ENCODE peak calls at places on chromosomes 3 and 15, in six cellular contexts. One of them, this sample, is unnamed.

GRCh38 chr3:35184775-35185174 is 454.6 kb upstream of the ARPP21 start:
- DNase-seq in GM12878: no peak
- DNase-seq in H1: no peak
- DNase-seq in HepG2: no peak
- DNase-seq in K562: no peak
- DNase-seq in HCT116: no peak
- DNase-seq in this sample: no peak

GRCh38 chr3:194112120-194113106 is 23.5 kb upstream of the HES1 start:
- DNase-seq in HepG2: peak
- DNase-seq in GM12878: no peak
- DNase-seq in H1: no peak
- DNase-seq in HCT116: no peak
- DNase-seq in K562: no peak
- DNase-seq in this sample: no peak

GRCh38 chr3:132231633-132232032 is 85.6 kb upstream of the ACP3 start:
- DNase-seq in HepG2: no peak
- DNase-seq in HCT116: peak
- DNase-seq in GM12878: no peak
- DNase-seq in H1: no peak
- DNase-seq in K562: no peak
- DNase-seq in this sample: no peak

GRCh38 chr15:48021336-48022086 is 99.3 kb upstream of the SLC24A5 start:
- DNase-seq in GM12878: no peak
- DNase-seq in HepG2: no peak
- DNase-seq in K562: no peak
- DNase-seq in H1: no peak
- DNase-seq in HCT116: no peak
- DNase-seq in this sample: no peak

GRCh38 chr15:78396976-78397375 is 41.0 kb upstream of the IREB2 start:
- DNase-seq in GM12878: no peak
- DNase-seq in HCT116: no peak
- DNase-seq in K562: peak
- DNase-seq in HepG2: peak
- DNase-seq in H1: peak
- DNase-seq in this sample: no peak

GRCh38 chr3:55899887-55900286 is 412.8 kb upstream of the WNT5A start:
- DNase-seq in HCT116: no peak
- DNase-seq in K562: peak
- DNase-seq in GM12878: no peak
- DNase-seq in HepG2: peak
- DNase-seq in H1: no peak
- DNase-seq in this sample: peak

GRCh38 chr15:35206060-35206675 is 121.1 kb upstream of the NANOGP8 start:
- DNase-seq in HepG2: peak
- DNase-seq in K562: peak
- DNase-seq in GM12878: no peak
- DNase-seq in H1: peak
- DNase-seq in HCT116: peak
- DNase-seq in this sample: no peak

GRCh38 chr3:125967156-125967555 is 1.8 kb upstream of the ROPN1B start:
- DNase-seq in HCT116: no peak
- DNase-seq in GM12878: no peak
- DNase-seq in K562: no peak
- DNase-seq in H1: no peak
- DNase-seq in HepG2: no peak
- DNase-seq in this sample: no peak

GRCh38 chr3:36635731-36636130 is 128.6 kb downstream of the DCLK3 start:
- DNase-seq in GM12878: no peak
- DNase-seq in HCT116: no peak
- DNase-seq in H1: no peak
- DNase-seq in K562: no peak
- DNase-seq in HepG2: no peak
- DNase-seq in this sample: no peak

GRCh38 chr15:73082719-73083275 is 30.5 kb downstream of the NEO1 start:
- DNase-seq in GM12878: no peak
- DNase-seq in K562: no peak
- DNase-seq in HepG2: no peak
- DNase-seq in H1: no peak
- DNase-seq in HCT116: no peak
- DNase-seq in this sample: no peak

GRCh38 chr3:186286114-186286513 is 75.9 kb downstream of the DGKG start:
- DNase-seq in H1: no peak
- DNase-seq in HCT116: no peak
- DNase-seq in K562: no peak
- DNase-seq in GM12878: no peak
- DNase-seq in HepG2: no peak
- DNase-seq in this sample: no peak

GRCh38 chr3:133479895-133480669 is 80.2 kb downstream of the BFSP2 start:
- DNase-seq in HCT116: peak
- DNase-seq in GM12878: peak
- DNase-seq in K562: no peak
- DNase-seq in H1: no peak
- DNase-seq in HepG2: peak
- DNase-seq in this sample: no peak

GRCh38 chr3:187974857-187975257 is 179.1 kb upstream of the LPP start:
- DNase-seq in GM12878: no peak
- DNase-seq in HCT116: no peak
- DNase-seq in HepG2: no peak
- DNase-seq in K562: no peak
- DNase-seq in H1: no peak
- DNase-seq in this sample: no peak

GRCh38 chr3:195458188-195458800 is 15.5 kb upstream of the ACAP2 start:
- DNase-seq in GM12878: no peak
- DNase-seq in K562: peak
- DNase-seq in HepG2: no peak
- DNase-seq in HCT116: no peak
- DNase-seq in H1: no peak
- DNase-seq in this sample: no peak

GRCh38 chr3:120567370-120568197 is 28.6 kb upstream of the NDUFB4 start:
- DNase-seq in HepG2: peak
- DNase-seq in K562: no peak
- DNase-seq in GM12878: no peak
- DNase-seq in H1: no peak
- DNase-seq in HCT116: no peak
- DNase-seq in this sample: no peak

GRCh38 chr3:140753865-140754754 is 76.2 kb downstream of the TRIM42 start:
- DNase-seq in GM12878: peak
- DNase-seq in H1: no peak
- DNase-seq in K562: no peak
- DNase-seq in HepG2: no peak
- DNase-seq in HCT116: no peak
- DNase-seq in this sample: no peak

GRCh38 chr3:8386221-8386620 is 115.4 kb upstream of the LMCD1 start:
- DNase-seq in HepG2: no peak
- DNase-seq in K562: no peak
- DNase-seq in HCT116: no peak
- DNase-seq in GM12878: no peak
- DNase-seq in H1: no peak
- DNase-seq in this sample: no peak

GRCh38 chr3:196144383-196145105 is 62.7 kb upstream of the TFRC start:
- DNase-seq in H1: no peak
- DNase-seq in HCT116: no peak
- DNase-seq in K562: no peak
- DNase-seq in HepG2: no peak
- DNase-seq in GM12878: no peak
- DNase-seq in this sample: no peak

GRCh38 chr3:50577348-50577747 is 8.0 kb downstream of the HEMK1 start:
- DNase-seq in H1: no peak
- DNase-seq in K562: peak
- DNase-seq in HCT116: no peak
- DNase-seq in HepG2: no peak
- DNase-seq in GM12878: no peak
- DNase-seq in this sample: no peak

GRCh38 chr3:69484507-69485393 is 98.9 kb upstream of the FRMD4B start:
- DNase-seq in HCT116: no peak
- DNase-seq in HepG2: no peak
- DNase-seq in H1: no peak
- DNase-seq in GM12878: no peak
- DNase-seq in K562: no peak
- DNase-seq in this sample: no peak

GRCh38 chr3:113552851-113553250 is 20.5 kb downstream of the SIDT1 start:
- DNase-seq in K562: no peak
- DNase-seq in H1: no peak
- DNase-seq in HCT116: no peak
- DNase-seq in GM12878: no peak
- DNase-seq in HepG2: no peak
- DNase-seq in this sample: no peak

GRCh38 chr15:68951813-68952212 is 21.5 kb downstream of the SPESP1 start:
- DNase-seq in GM12878: no peak
- DNase-seq in H1: no peak
- DNase-seq in HCT116: no peak
- DNase-seq in K562: no peak
- DNase-seq in HepG2: no peak
- DNase-seq in this sample: no peak

GRCh38 chr15:88035381-88035780 is 221.2 kb downstream of the NTRK3 start:
- DNase-seq in HCT116: no peak
- DNase-seq in GM12878: no peak
- DNase-seq in HepG2: no peak
- DNase-seq in H1: no peak
- DNase-seq in K562: no peak
- DNase-seq in this sample: no peak

GRCh38 chr3:174440741-174441587 is 418.2 kb upstream of the NAALADL2 start:
- DNase-seq in HepG2: peak
- DNase-seq in GM12878: no peak
- DNase-seq in H1: peak
- DNase-seq in HCT116: peak
- DNase-seq in K562: peak
- DNase-seq in this sample: peak

GRCh38 chr3:183455064-183455463 is 26.6 kb upstream of the MCF2L2 start:
- DNase-seq in HCT116: no peak
- DNase-seq in H1: no peak
- DNase-seq in GM12878: no peak
- DNase-seq in K562: no peak
- DNase-seq in HepG2: peak
- DNase-seq in this sample: no peak

GRCh38 chr3:30681276-30682211 is 75.1 kb downstream of the TGFBR2 start:
- DNase-seq in K562: no peak
- DNase-seq in HCT116: no peak
- DNase-seq in HepG2: no peak
- DNase-seq in GM12878: no peak
- DNase-seq in H1: no peak
- DNase-seq in this sample: no peak

GRCh38 chr3:61360297-61360696 is 109.0 kb upstream of the FHIT start:
- DNase-seq in HCT116: no peak
- DNase-seq in K562: no peak
- DNase-seq in H1: no peak
- DNase-seq in GM12878: no peak
- DNase-seq in HepG2: no peak
- DNase-seq in this sample: no peak

GRCh38 chr3:194675081-194675640 is 3.2 kb upstream of the LSG1 start:
- DNase-seq in H1: no peak
- DNase-seq in HepG2: no peak
- DNase-seq in K562: no peak
- DNase-seq in HCT116: no peak
- DNase-seq in GM12878: no peak
- DNase-seq in this sample: no peak

GRCh38 chr3:12719984-12720656 is 38.9 kb downstream of the TMEM40 start:
- DNase-seq in K562: peak
- DNase-seq in HCT116: peak
- DNase-seq in HepG2: peak
- DNase-seq in GM12878: no peak
- DNase-seq in H1: peak
- DNase-seq in this sample: peak
- H3K4me3 ChIP-seq in K562: no peak
- H3K4me3 ChIP-seq in HCT116: peak
- H3K4me3 ChIP-seq in HepG2: no peak
- H3K4me3 ChIP-seq in GM12878: no peak
- H3K4me3 ChIP-seq in H1: no peak
- H3K4me3 ChIP-seq in this sample: no peak

GRCh38 chr3:150887031-150887430 is 18.2 kb downstream of the MINDY4B start:
- DNase-seq in HCT116: no peak
- DNase-seq in HepG2: no peak
- DNase-seq in K562: no peak
- DNase-seq in GM12878: no peak
- DNase-seq in H1: no peak
- DNase-seq in this sample: no peak
- H3K9ac ChIP-seq in HCT116: no peak
- H3K9ac ChIP-seq in HepG2: no peak
- H3K9ac ChIP-seq in K562: no peak
- H3K9ac ChIP-seq in GM12878: no peak
- H3K9ac ChIP-seq in H1: no peak
- H3K9ac ChIP-seq in this sample: no peak

DNA sequence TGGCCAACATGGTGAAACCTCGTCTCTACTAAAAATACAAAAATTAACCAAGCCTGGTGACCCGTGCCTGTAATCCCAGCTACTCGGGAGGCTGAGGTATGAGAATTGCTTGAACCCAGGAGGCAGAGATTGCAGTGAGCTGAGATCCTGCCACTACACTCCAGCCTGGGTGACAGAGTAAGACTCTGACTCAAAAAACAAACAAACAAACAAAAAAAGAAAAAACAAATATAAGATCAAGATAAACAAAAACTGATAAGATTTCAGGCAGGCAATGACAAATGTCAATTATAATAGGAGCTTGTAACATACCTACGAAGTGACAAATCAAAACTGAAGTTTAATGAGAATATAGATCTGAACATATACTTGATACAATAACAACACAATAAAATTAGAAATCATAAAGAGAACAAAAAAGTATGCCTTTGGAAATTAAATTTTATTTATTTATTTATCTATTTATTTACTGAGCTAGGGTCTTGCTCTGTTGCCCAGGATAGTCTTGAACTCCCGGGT is 70.4 kb downstream of the FAIM start:
- DNase-seq in HepG2: no peak
- DNase-seq in GM12878: no peak
- DNase-seq in HCT116: no peak
- DNase-seq in K562: no peak
- DNase-seq in H1: no peak
- DNase-seq in this sample: no peak
- TF ChIP-seq ZNF274 in HepG2: no peak
- TF ChIP-seq ZNF274 in GM12878: no peak
- TF ChIP-seq ZNF274 in HCT116: no peak
- TF ChIP-seq ZNF274 in K562: no peak
- TF ChIP-seq ZNF274 in H1: no peak
- TF ChIP-seq ZNF274 in this sample: no peak

GRCh38 chr15:75347222-75348033 is 589 bp downstream of the NEIL1 start:
- DNase-seq in HCT116: peak
- DNase-seq in HepG2: no peak
- DNase-seq in H1: peak
- DNase-seq in GM12878: no peak
- DNase-seq in K562: peak
- DNase-seq in this sample: no peak

GRCh38 chr15:75349851-75350588 is 3.2 kb downstream of the NEIL1 start:
- DNase-seq in HCT116: no peak
- DNase-seq in HepG2: no peak
- DNase-seq in H1: no peak
- DNase-seq in GM12878: peak
- DNase-seq in K562: no peak
- DNase-seq in this sample: no peak

GRCh38 chr15:75348563-75349350 is 1.9 kb downstream of the NEIL1 start:
- DNase-seq in H1: peak
- DNase-seq in GM12878: no peak
- DNase-seq in HCT116: no peak
- DNase-seq in K562: no peak
- DNase-seq in HepG2: no peak
- DNase-seq in this sample: no peak

GRCh38 chr15:75348034-75348562 is 1.3 kb downstream of the NEIL1 start:
- DNase-seq in GM12878: no peak
- DNase-seq in HCT116: no peak
- DNase-seq in H1: peak
- DNase-seq in K562: peak
- DNase-seq in HepG2: no peak
- DNase-seq in this sample: no peak

GRCh38 chr15:75346796-75347221 is at the start of gene NEIL1:
- DNase-seq in HepG2: no peak
- DNase-seq in K562: no peak
- DNase-seq in GM12878: no peak
- DNase-seq in H1: no peak
- DNase-seq in HCT116: peak
- DNase-seq in this sample: no peak
- H3K4me3 ChIP-seq in HepG2: peak
- H3K4me3 ChIP-seq in K562: peak
- H3K4me3 ChIP-seq in GM12878: peak
- H3K4me3 ChIP-seq in H1: peak
- H3K4me3 ChIP-seq in HCT116: peak
- H3K4me3 ChIP-seq in this sample: peak